ENCODE peak calls at places on chromosomes 4 and X, in four cellular contexts. One of them, this sample, is unnamed.

GRCh38 chrX:32896132-32896531 is 315.2 kb downstream of the DMD start:
- DNase-seq in mesenchymal stem cell: no peak
- DNase-seq in neuronal stem cell: no peak
- DNase-seq in H9: no peak
- DNase-seq in this sample: no peak

GRCh38 chrX:10519761-10520160 is 100.6 kb downstream of the MID1 start:
- DNase-seq in mesenchymal stem cell: peak; percentile 48
- DNase-seq in neuronal stem cell: no peak
- DNase-seq in H9: no peak
- DNase-seq in this sample: no peak

GRCh38 chrX:155577682-155578081 is 35.1 kb downstream of the TMLHE start:
- DNase-seq in mesenchymal stem cell: no peak
- DNase-seq in neuronal stem cell: no peak
- DNase-seq in H9: peak; percentile 30
- DNase-seq in this sample: no peak

GRCh38 chr4:52015366-52015765 is 4.8 kb downstream of the LRRC66 start:
- DNase-seq in mesenchymal stem cell: peak; percentile 24
- DNase-seq in neuronal stem cell: no peak
- DNase-seq in H9: no peak
- DNase-seq in this sample: no peak

GRCh38 chr4:74428278-74428677 is 16.7 kb upstream of the AREG start:
- DNase-seq in mesenchymal stem cell: no peak
- DNase-seq in neuronal stem cell: no peak
- DNase-seq in H9: no peak
- DNase-seq in this sample: no peak

GRCh38 chrX:101210630-101211029 is 9.0 kb upstream of the DRP2 start:
- DNase-seq in mesenchymal stem cell: no peak
- DNase-seq in neuronal stem cell: no peak
- DNase-seq in H9: no peak
- DNase-seq in this sample: no peak

GRCh38 chr4:140688711-140689598 is 67.2 kb downstream of the TBC1D9 start:
- DNase-seq in mesenchymal stem cell: peak; percentile 7
- DNase-seq in neuronal stem cell: no peak
- DNase-seq in H9: no peak
- DNase-seq in this sample: no peak

GRCh38 chr4:141425124-141425523 is 204.4 kb downstream of the ZNF330 start:
- DNase-seq in mesenchymal stem cell: peak; percentile 72
- DNase-seq in neuronal stem cell: no peak
- DNase-seq in H9: no peak
- DNase-seq in this sample: no peak

DNA sequence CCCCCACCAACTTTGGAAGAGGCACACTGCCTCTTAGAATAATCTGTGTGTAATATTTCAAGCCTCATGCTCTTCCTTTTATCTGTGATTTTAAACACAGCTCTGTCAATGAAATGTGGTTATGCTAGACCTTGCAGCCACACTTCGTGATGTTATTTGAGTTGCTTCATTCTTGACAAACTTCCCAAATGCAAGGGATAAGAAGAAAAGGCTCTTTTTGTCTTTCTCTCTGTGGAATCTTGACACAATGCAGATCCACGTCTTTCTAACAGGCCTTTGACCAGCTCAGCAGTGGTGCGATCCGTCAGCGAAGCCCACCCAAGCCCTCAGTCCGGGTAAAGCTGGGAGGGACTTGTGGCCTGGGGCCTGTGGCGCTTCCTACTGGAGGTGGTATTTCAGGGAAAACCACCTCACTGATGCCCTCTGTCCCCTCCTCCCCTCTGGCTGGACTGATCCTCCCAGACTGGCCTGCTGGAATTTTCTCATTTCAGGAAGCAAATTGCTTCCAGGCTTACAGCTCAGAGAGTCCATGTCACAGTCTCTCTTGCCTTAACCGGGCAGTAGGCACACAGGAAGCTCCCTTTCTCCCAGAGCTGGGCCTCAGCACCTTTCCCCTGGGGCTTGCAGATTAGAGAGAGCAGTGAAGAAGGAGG is 19.5 kb upstream of the CCKAR start:
- DNase-seq in mesenchymal stem cell: no peak
- DNase-seq in neuronal stem cell: no peak
- DNase-seq in H9: no peak
- DNase-seq in this sample: no peak
- H2BK12ac ChIP-seq in mesenchymal stem cell: no peak overlapping the region
- H2BK12ac ChIP-seq in neuronal stem cell: no peak overlapping the region
- H2BK12ac ChIP-seq in H9: no peak overlapping the region
- H2BK12ac ChIP-seq in this sample: no peak overlapping the region

DNA sequence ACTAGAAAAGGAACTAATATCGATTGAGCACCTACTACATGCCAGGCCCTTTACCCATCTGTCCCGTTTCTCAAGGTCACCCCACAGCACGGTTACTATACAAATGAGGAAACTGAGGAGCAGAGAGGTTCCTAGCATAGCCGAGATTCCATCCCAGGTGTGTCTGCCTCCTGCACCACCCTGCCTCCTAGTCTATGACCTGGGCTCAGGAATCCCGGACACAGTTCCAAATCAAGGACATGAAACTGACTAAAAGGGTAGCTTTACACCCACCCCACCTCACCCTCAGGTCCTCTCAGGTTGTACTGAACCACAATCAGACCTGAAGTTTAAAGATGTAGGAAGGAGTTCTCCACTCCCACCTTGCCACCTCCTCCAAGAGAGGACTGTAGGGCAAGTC is 55.6 kb downstream of the APBB2 start:
- DNase-seq in mesenchymal stem cell: no peak
- DNase-seq in neuronal stem cell: no peak
- DNase-seq in H9: no peak
- DNase-seq in this sample: no peak
- H2BK12ac ChIP-seq in mesenchymal stem cell: peak overlapping the region; percentile 95
- H2BK12ac ChIP-seq in neuronal stem cell: no peak overlapping the region
- H2BK12ac ChIP-seq in H9: no peak overlapping the region
- H2BK12ac ChIP-seq in this sample: no peak overlapping the region

GRCh38 chr4:128538111-128538882 is 250.7 kb upstream of the PGRMC2 start:
- DNase-seq in mesenchymal stem cell: no peak
- DNase-seq in neuronal stem cell: no peak
- DNase-seq in H9: no peak
- DNase-seq in this sample: no peak
- H2BK12ac ChIP-seq in mesenchymal stem cell: no peak overlapping the region
- H2BK12ac ChIP-seq in neuronal stem cell: no peak overlapping the region
- H2BK12ac ChIP-seq in H9: no peak overlapping the region
- H2BK12ac ChIP-seq in this sample: no peak overlapping the region

GRCh38 chr4:75547647-75548387 is 8.0 kb upstream of the ODAPH start:
- DNase-seq in mesenchymal stem cell: peak; percentile 13
- DNase-seq in neuronal stem cell: no peak
- DNase-seq in H9: no peak
- DNase-seq in this sample: no peak
- H2BK12ac ChIP-seq in mesenchymal stem cell: no peak overlapping the region
- H2BK12ac ChIP-seq in neuronal stem cell: no peak overlapping the region
- H2BK12ac ChIP-seq in H9: no peak overlapping the region
- H2BK12ac ChIP-seq in this sample: no peak overlapping the region

GRCh38 chr4:40258624-40259023 is 61.8 kb downstream of the RHOH start:
- DNase-seq in mesenchymal stem cell: no peak
- DNase-seq in neuronal stem cell: no peak
- DNase-seq in H9: no peak
- DNase-seq in this sample: no peak
- H2BK12ac ChIP-seq in mesenchymal stem cell: peak overlapping the region; percentile 73
- H2BK12ac ChIP-seq in neuronal stem cell: no peak overlapping the region
- H2BK12ac ChIP-seq in H9: no peak overlapping the region
- H2BK12ac ChIP-seq in this sample: peak overlapping the region; percentile 68

DNA sequence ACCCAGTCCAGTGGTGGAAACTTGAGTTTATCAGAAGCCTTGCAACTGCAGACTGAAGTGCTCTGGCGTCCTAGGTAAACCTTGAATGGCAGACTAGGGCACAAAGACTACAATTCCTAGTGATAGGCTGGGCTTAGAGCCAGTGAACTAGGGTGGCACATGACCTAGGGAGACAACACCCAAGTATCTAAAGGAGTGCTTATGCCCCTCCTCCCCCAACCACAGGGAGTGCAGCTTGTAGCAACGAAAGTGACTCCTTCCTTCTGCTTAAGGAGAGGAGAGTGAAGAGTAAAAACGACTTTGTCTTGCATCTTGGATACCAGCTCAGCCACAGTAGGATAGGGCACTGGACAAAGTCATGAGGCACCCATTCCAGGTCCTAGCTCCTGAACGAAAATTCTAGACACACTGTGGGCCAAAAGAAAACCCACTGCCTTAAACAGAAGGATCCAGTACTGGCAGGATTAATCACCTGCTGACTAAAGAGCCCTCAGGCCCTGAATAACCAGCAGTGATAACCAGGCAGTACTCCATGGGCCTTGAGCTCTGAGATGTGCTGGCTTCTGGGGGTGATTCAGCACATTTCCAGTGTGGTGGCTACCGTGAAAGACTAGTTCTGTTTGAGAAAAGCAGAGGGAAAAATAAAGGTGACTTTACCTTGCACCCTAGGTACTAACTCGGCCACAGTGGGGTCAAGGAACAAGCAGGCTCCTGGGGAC is 58.7 kb upstream of the STARD8 start:
- DNase-seq in mesenchymal stem cell: no peak
- DNase-seq in neuronal stem cell: no peak
- DNase-seq in H9: no peak
- DNase-seq in this sample: no peak
- H2BK12ac ChIP-seq in mesenchymal stem cell: no peak overlapping the region
- H2BK12ac ChIP-seq in neuronal stem cell: no peak overlapping the region
- H2BK12ac ChIP-seq in H9: no peak overlapping the region
- H2BK12ac ChIP-seq in this sample: no peak overlapping the region

DNA sequence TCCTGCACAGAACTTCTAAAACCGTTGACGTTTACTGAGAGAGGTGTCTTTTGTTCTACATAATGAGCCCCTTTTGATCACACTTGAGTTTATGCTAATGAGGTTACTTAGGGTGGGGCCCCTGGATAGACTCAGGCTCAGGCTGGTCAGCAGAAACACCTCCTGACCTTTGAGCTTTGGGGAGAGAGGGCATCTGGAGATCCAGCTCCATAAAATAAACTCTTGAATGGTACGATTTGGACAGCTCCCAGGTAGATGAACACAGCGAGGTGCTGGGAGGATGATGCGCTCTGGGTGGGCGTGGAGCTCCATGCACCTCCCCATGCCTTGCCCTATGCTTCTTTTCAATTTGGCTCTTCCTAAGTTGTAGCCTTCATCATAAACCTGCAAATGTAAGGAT is 52.0 kb downstream of the ENOPH1 start:
- DNase-seq in mesenchymal stem cell: no peak
- DNase-seq in neuronal stem cell: no peak
- DNase-seq in H9: no peak
- DNase-seq in this sample: no peak
- H2BK12ac ChIP-seq in mesenchymal stem cell: no peak overlapping the region
- H2BK12ac ChIP-seq in neuronal stem cell: no peak overlapping the region
- H2BK12ac ChIP-seq in H9: no peak overlapping the region
- H2BK12ac ChIP-seq in this sample: no peak overlapping the region